ENCODE peak calls at places on chromosomes 11 and 22, in six cellular contexts. Y is IMR-90, D is choroid plexus epithelial cell, O is GM23338, H is uterus, Q is HFF-Myc. P is an unnamed sample.
A peak's percentile ranks its signal among the peaks of the same experiment; 100 is the strongest.

GRCh38 chr11:115390441-115390840 is 113.8 kb downstream of the CADM1 start:
- DNase-seq in H (no peak), O (peak; percentile 52), Y (no peak), Q (no peak), D (no peak), P (no peak)

GRCh38 chr11:10725114-10725906 is 25.7 kb upstream of the CTR9 start:
- DNase-seq in Q (no peak), D (peak; percentile 82), O (no peak), Y (peak; percentile 86), H (no peak), P (peak; percentile 88)

GRCh38 chr11:46604796-46605195 is 11.0 kb upstream of the AMBRA1 start:
- DNase-seq in H (no peak), Y (no peak), O (no peak), D (no peak), Q (no peak), P (no peak)

GRCh38 chr22:19739448-19739895 is 16.1 kb downstream of the GP1BB start:
- DNase-seq in D (no peak), Y (no peak), H (no peak), O (no peak), Q (no peak), P (no peak)

GRCh38 chr11:12088047-12088481 is 22.3 kb upstream of the MICAL2 start:
- DNase-seq in H (no peak), Q (peak; percentile 59), D (peak; percentile 83), Y (peak; percentile 77), O (no peak), P (peak; percentile 88)

GRCh38 chr11:120335596-120335927 is 651 bp upstream of the ARHGEF12 start:
- DNase-seq in Y (peak; percentile 34), H (no peak), Q (no peak), O (peak; percentile 57), D (peak; percentile 40), P (peak; percentile 26)

GRCh38 chr22:21865041-21865440 is 2.4 kb downstream of the MAPK1 start:
- DNase-seq in Y (peak; percentile 91), O (no peak), Q (peak; percentile 46), D (peak; percentile 89), H (peak; percentile 49), P (peak; percentile 67)

GRCh38 chr11:70169632-70170031 is 33.5 kb upstream of the FADD start:
- DNase-seq in Y (no peak), D (no peak), O (no peak), Q (no peak), H (no peak), P (no peak)

GRCh38 chr22:31098633-31099110 is 8.7 kb downstream of the SELENOM start:
- DNase-seq in Q (no peak), Y (no peak), H (peak; percentile 85), D (no peak), O (peak; percentile 94), P (no peak)

GRCh38 chr22:45101828-45102227 is 61.9 kb upstream of the NUP50 start:
- DNase-seq in H (peak; percentile 34), Y (peak; percentile 72), O (peak; percentile 91), Q (peak; percentile 57), D (peak; percentile 81), P (peak; percentile 74)

GRCh38 chr11:71164621-71165020 is 87.8 kb downstream of the SHANK2 start:
- DNase-seq in Q (no peak), D (no peak), O (no peak), Y (no peak), H (no peak), P (no peak)

GRCh38 chr22:40070701-40071100 is 75.9 kb downstream of the FAM83F start:
- DNase-seq in O (no peak), Q (no peak), Y (no peak), H (no peak), D (no peak), P (no peak)

GRCh38 chr11:116230453-116230852 is 542.3 kb downstream of the BUD13 start:
- DNase-seq in Q (no peak), H (no peak), D (no peak), Y (no peak), O (no peak), P (no peak)

GRCh38 chr22:32469799-32470212 is 4.8 kb upstream of the FBXO7 start:
- DNase-seq in D (peak; percentile 81), O (no peak), Q (peak; percentile 86), Y (peak; percentile 84), H (peak; percentile 38), P (peak; percentile 59)

GRCh38 chr22:37467556-37467955 is 18.6 kb downstream of the MFNG start:
- DNase-seq in H (no peak), Q (no peak), Y (no peak), O (no peak), D (no peak), P (no peak)

GRCh38 chr22:29641781-29642355 is 38.4 kb downstream of the NF2 start:
- DNase-seq in O (no peak), D (no peak), Y (no peak), Q (no peak), H (no peak), P (no peak)

GRCh38 chr11:78801161-78801884 is 226.7 kb upstream of the NARS2 start:
- DNase-seq in D (peak; percentile 96), Y (peak; percentile 98), O (no peak), H (peak; percentile 52), Q (peak; percentile 88), P (peak; percentile 93)

GRCh38 chr11:30619767-30620166 is 33.6 kb upstream of the MPPED2 start:
- DNase-seq in Y (no peak), O (no peak), D (no peak), H (no peak), Q (no peak), P (no peak)

GRCh38 chr11:75200051-75200450 is 40.5 kb upstream of the TPBGL start:
- DNase-seq in O (no peak), Y (no peak), D (no peak), H (no peak), Q (no peak), P (no peak)

GRCh38 chr22:37740455-37741311 is 43.8 kb downstream of the TRIOBP start:
- DNase-seq in Q (no peak), H (peak; percentile 45), O (no peak), D (peak; percentile 30), Y (no peak), P (no peak)

GRCh38 chr22:29480512-29481264 is 670 bp downstream of the NEFH start:
- DNase-seq in Q (no peak), O (peak; percentile 75), D (peak; percentile 71), H (no peak), Y (peak; percentile 56), P (peak; percentile 73)

GRCh38 chr22:22939537-22940368 is 52.1 kb downstream of the IGLL5 start:
- DNase-seq in O (no peak), D (no peak), H (no peak), Y (no peak), Q (no peak), P (no peak)

GRCh38 chr22:31488988-31489617 is 539 bp downstream of the EIF4ENIF1 start:
- DNase-seq in D (peak; percentile 28), H (peak; percentile 22), O (peak; percentile 65), Y (peak; percentile 7), Q (no peak), P (peak; percentile 30)

GRCh38 chr11:71206186-71206585 is 46.2 kb downstream of the SHANK2 start:
- DNase-seq in D (peak; percentile 7), O (peak; percentile 58), H (no peak), Q (no peak), Y (peak; percentile 66), P (no peak)

GRCh38 chr11:111426615-111427014 is 47.5 kb upstream of the POU2AF1 start:
- DNase-seq in D (no peak), Q (no peak), H (no peak), O (no peak), Y (no peak), P (peak; percentile 91)

GRCh38 chr22:46090051-46090591 is 60.2 kb upstream of the PPARA start:
- DNase-seq in Y (no peak), O (no peak), Q (no peak), D (no peak), H (peak; percentile 76), P (no peak)

GRCh38 chr11:64074239-64074638 is 38.5 kb downstream of the FLRT1 start:
- DNase-seq in O (no peak), Y (no peak), Q (no peak), D (peak; percentile 51), H (no peak), P (peak; percentile 54)

GRCh38 chr11:116311141-116311540 is 461.6 kb downstream of the BUD13 start:
- DNase-seq in H (no peak), Q (no peak), D (no peak), O (no peak), Y (no peak), P (no peak)

GRCh38 chr11:114610984-114611944 is 15.7 kb upstream of the NXPE4 start:
- DNase-seq in O (peak; percentile 1), H (no peak), D (peak; percentile 15), Q (no peak), Y (peak; percentile 5), P (peak; percentile 1)

GRCh38 chr11:104918113-104918824 is 20.0 kb upstream of the CASP12 start:
- DNase-seq in H (no peak), Q (no peak), Y (peak; percentile 93), O (no peak), D (peak; percentile 86), P (peak; percentile 25)
- H3K4me3 ChIP-seq in H (peak overlapping the region; percentile 28), Q (peak overlapping the region; percentile 24), Y (peak overlapping the region; percentile 45), O (no peak overlapping the region), D (peak overlapping the region; percentile 53), P (peak overlapping the region; percentile 12)

GRCh38 chr11:109865558-109866186 is 227.5 kb upstream of the ZC3H12C start:
- DNase-seq in Q (no peak), D (no peak), H (no peak), Y (no peak), O (peak; percentile 21), P (peak; percentile 46)
- TF ChIP-seq CTCF in Q (no peak), D (no peak), H (no peak), Y (no peak), O (peak; percentile 60), P (peak; percentile 41)

GRCh38 chr11:3835752-3836151 is 5.0 kb downstream of the RHOG start:
- DNase-seq in H (no peak), D (no peak), Y (no peak), O (no peak), Q (no peak), P (no peak)

GRCh38 chr11:3840289-3840869 is 380 bp downstream of the RHOG start:
- DNase-seq in H (no peak), D (no peak), O (peak; percentile 51), Y (no peak), Q (no peak), P (no peak)

GRCh38 chr11:3838504-3838903 is 2.3 kb downstream of the RHOG start:
- DNase-seq in D (no peak), Q (no peak), Y (no peak), O (no peak), H (no peak), P (no peak)

GRCh38 chr11:3836903-3837302 is 3.9 kb downstream of the RHOG start:
- DNase-seq in Q (no peak), O (no peak), H (no peak), Y (no peak), D (no peak), P (no peak)

DNA sequence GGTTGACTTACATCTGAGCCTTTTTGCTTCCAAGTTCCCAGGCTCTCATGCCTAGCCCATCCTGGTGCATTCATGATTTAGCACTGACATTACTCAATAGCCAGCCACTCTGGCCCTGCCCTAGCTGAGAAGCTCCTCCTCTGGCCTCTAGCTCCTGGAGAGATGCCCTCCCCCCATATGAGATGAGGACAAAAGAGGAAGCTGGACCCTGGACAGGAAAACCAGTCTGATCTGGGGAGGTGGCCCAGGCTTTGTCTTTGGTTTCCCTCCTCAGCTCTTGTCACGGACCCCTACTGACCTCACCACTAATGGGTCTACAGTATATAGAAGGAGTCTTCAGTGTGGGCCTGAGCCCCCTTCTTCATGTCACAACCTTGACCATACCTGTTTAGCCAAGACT is 3.0 kb downstream of the RHOG start:
- DNase-seq in Y (no peak), O (no peak), D (peak; percentile 33), Q (no peak), H (peak; percentile 36), P (peak; percentile 30)
- H3K4me3 ChIP-seq in Y (no peak overlapping the region), O (no peak overlapping the region), D (no peak overlapping the region), Q (no peak overlapping the region), H (no peak overlapping the region), P (no peak overlapping the region)

GRCh38 chr11:79940165-79940564 is 499.3 kb upstream of the TENM4 start:
- DNase-seq in Y (peak; percentile 36), Q (no peak), D (no peak), H (no peak), O (peak; percentile 17), P (peak; percentile 90)
- TF ChIP-seq CTCF in Y (no peak), Q (no peak), D (no peak), H (no peak), O (no peak), P (no peak)